ENCODE peak calls at places on chromosomes 4 and X, in seven cellular contexts. F is psoas muscle; P is mammary epithelial cell; H is CD8-positive, alpha-beta memory T cell; K is neural progenitor cell; S is aorta; U is H9. Q is an unnamed sample.

GRCh38 chrX:73214366-73215094 is at the start of gene NAP1L2:
- DNase-seq in S (peak; percentile 75), F (peak; percentile 17), P (peak; percentile 62), H (peak; percentile 48), K (peak; percentile 61), U (peak; percentile 69), Q (peak; percentile 3)

GRCh38 chrX:70434914-70435586 is 9.6 kb upstream of the DLG3 start:
- DNase-seq in U (no peak), P (no peak), S (no peak), K (peak; percentile 10), F (peak; percentile 48), H (no peak), Q (no peak)

GRCh38 chr4:174230680-174231079 is 52.8 kb downstream of the FBXO8 start:
- DNase-seq in U (no peak), H (no peak), F (no peak), K (no peak), P (no peak), S (no peak), Q (no peak)

GRCh38 chrX:1673337-1673736 is 58.5 kb downstream of the ASMT start:
- DNase-seq in U (peak; percentile 55), S (no peak), H (peak; percentile 12), K (peak; percentile 36), P (no peak), F (no peak), Q (no peak)

GRCh38 chrX:109886122-109886761 is 116.7 kb upstream of the TMEM164 start:
- DNase-seq in K (peak; percentile 57), S (no peak), U (peak; percentile 38), H (peak; percentile 13), P (peak; percentile 28), F (no peak), Q (no peak)

GRCh38 chr4:152220201-152220666 is 315.7 kb downstream of the FBXW7 start:
- DNase-seq in U (no peak), K (no peak), H (no peak), P (peak; percentile 95), S (no peak), F (no peak), Q (no peak)

GRCh38 chr4:27318740-27319139 is 458.1 kb downstream of the STIM2 start:
- DNase-seq in F (peak; percentile 17), U (peak; percentile 80), P (peak; percentile 24), H (no peak), K (peak; percentile 72), S (no peak), Q (no peak)

GRCh38 chrX:15903186-15903681 is 48.6 kb upstream of the AP1S2 start:
- DNase-seq in P (no peak), F (no peak), U (no peak), K (no peak), S (no peak), H (no peak), Q (no peak)

GRCh38 chrX:142601792-142602191 is 396.7 kb upstream of the MAGEC2 start:
- DNase-seq in K (no peak), P (no peak), S (no peak), F (no peak), U (no peak), H (no peak), Q (no peak)

GRCh38 chrX:114924846-114925245 is 92.6 kb downstream of the IL13RA2 start:
- DNase-seq in U (no peak), P (peak; percentile 5), S (no peak), H (no peak), K (no peak), F (no peak), Q (no peak)

GRCh38 chr4:148735432-148736155 is 293.4 kb upstream of the NR3C2 start:
- DNase-seq in H (no peak), P (peak; percentile 36), U (no peak), S (no peak), K (no peak), F (no peak), Q (no peak)

GRCh38 chrX:153582896-153583295 is 16.0 kb downstream of the CCNQ start:
- DNase-seq in P (peak; percentile 23), U (no peak), S (no peak), F (no peak), H (peak; percentile 63), K (peak; percentile 53), Q (peak; percentile 51)

GRCh38 chr4:23931489-23931830 is 41.6 kb upstream of the PPARGC1A start:
- DNase-seq in K (no peak), S (no peak), F (no peak), H (no peak), U (no peak), P (no peak), Q (no peak)

GRCh38 chr4:57905965-57906364 is 795.8 kb upstream of the IGFBP7 start:
- DNase-seq in H (no peak), U (no peak), P (no peak), F (no peak), K (no peak), S (no peak), Q (no peak)

GRCh38 chr4:183838987-183839712 is 66.0 kb upstream of the STOX2 start:
- DNase-seq in S (no peak), K (peak; percentile 45), U (no peak), H (no peak), F (no peak), P (no peak), Q (no peak)

GRCh38 chr4:80195441-80196139 is 1.7 kb upstream of the PRDM8 start:
- DNase-seq in S (no peak), F (no peak), P (no peak), U (no peak), H (no peak), K (no peak), Q (no peak)

GRCh38 chr4:87080462-87080861 is 140.0 kb downstream of the KLHL8 start:
- DNase-seq in U (no peak), S (no peak), F (no peak), H (no peak), P (no peak), K (no peak), Q (no peak)
- H3K4me1 ChIP-seq in U (peaks cover 2% of the 10 kb centered on the region), S (peaks cover 10% of the 10 kb centered on the region), F (peaks cover 90% of the 10 kb centered on the region), H (peaks cover 4% of the 10 kb centered on the region), P (peaks cover 17% of the 10 kb centered on the region), K (peaks cover 23% of the 10 kb centered on the region), Q (no peaks in the 10 kb centered on the region)

GRCh38 chr4:169150806-169151205 is 120.0 kb downstream of the SH3RF1 start:
- DNase-seq in H (no peak), S (no peak), F (no peak), U (no peak), P (no peak), K (no peak), Q (no peak)
- H3K4me1 ChIP-seq in H (no peaks in the 10 kb centered on the region), S (peaks cover 1% of the 10 kb centered on the region), F (peaks cover 3% of the 10 kb centered on the region), U (no peaks in the 10 kb centered on the region), P (peaks cover 7% of the 10 kb centered on the region), K (no peaks in the 10 kb centered on the region), Q (no peaks in the 10 kb centered on the region)

DNA sequence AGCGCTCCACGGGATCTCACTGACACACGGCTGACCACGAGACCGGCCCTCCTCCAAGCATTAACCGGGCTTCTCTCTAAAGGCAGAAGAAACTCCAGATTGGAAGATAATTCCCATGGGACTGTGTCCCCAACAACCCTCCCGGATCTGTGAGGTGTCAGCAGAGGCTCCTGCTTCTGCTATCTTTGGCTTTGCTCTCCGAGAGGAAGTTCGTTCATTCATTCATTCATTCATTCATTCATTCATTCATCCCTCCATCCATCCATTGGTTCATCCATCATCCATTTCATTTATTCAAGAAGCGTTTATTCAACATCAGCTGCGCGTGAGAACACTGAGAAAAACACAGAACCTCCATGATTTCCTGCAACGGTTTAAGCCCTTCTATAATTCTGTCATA is 11.5 kb downstream of the ADRA2C start:
- DNase-seq in F (no peak), K (no peak), P (no peak), U (no peak), S (no peak), H (no peak), Q (no peak)
- H3K4me1 ChIP-seq in F (no peaks in the 10 kb centered on the region), K (no peaks in the 10 kb centered on the region), P (no peaks in the 10 kb centered on the region), U (no peaks in the 10 kb centered on the region), S (no peaks in the 10 kb centered on the region), H (no peaks in the 10 kb centered on the region), Q (no peaks in the 10 kb centered on the region)

GRCh38 chr4:89273741-89274141 is 33.9 kb downstream of the GPRIN3 start:
- DNase-seq in S (no peak), K (no peak), P (no peak), F (no peak), U (no peak), H (no peak), Q (no peak)
- H3K4me1 ChIP-seq in S (no peaks in the 10 kb centered on the region), K (no peaks in the 10 kb centered on the region), P (no peaks in the 10 kb centered on the region), F (no peaks in the 10 kb centered on the region), U (no peaks in the 10 kb centered on the region), H (peaks cover 32% of the 10 kb centered on the region), Q (peaks cover 14% of the 10 kb centered on the region)

GRCh38 chr4:47553329-47554125 is 68.5 kb downstream of the ATP10D start:
- DNase-seq in U (no peak), F (no peak), P (peak; percentile 52), H (no peak), S (no peak), K (no peak), Q (no peak)
- H3K4me1 ChIP-seq in U (no peaks in the 10 kb centered on the region), F (no peaks in the 10 kb centered on the region), P (peaks cover 35% of the 10 kb centered on the region), H (no peaks in the 10 kb centered on the region), S (no peaks in the 10 kb centered on the region), K (no peaks in the 10 kb centered on the region), Q (no peaks in the 10 kb centered on the region)

GRCh38 chr4:73415807-73416238 is 11.7 kb downstream of the ALB start:
- DNase-seq in H (no peak), P (peak; percentile 5), S (no peak), U (no peak), F (no peak), K (no peak), Q (no peak)
- H3K4me1 ChIP-seq in H (no peaks in the 10 kb centered on the region), P (no peaks in the 10 kb centered on the region), S (no peaks in the 10 kb centered on the region), U (no peaks in the 10 kb centered on the region), F (no peaks in the 10 kb centered on the region), K (no peaks in the 10 kb centered on the region), Q (no peaks in the 10 kb centered on the region)

Q was measured in effector memory CD4-positive, alpha-beta T cell.